ENCODE peak calls at places on chromosomes 1 and 21, in eight cellular contexts. Y is fibroblast of lung; N is AG04450; B is K562; W is neuronal stem cell; Z is CD8-positive, alpha-beta T cell; V is SJSA1; O is astrocyte. U is an unnamed sample.

GRCh38 chr1:105793541-105794146 is 1262.8 kb upstream of the PRMT6 start:
- DNase-seq in Y (no peak), N (no peak), B (peak; percentile 14), W (peak; percentile 48), Z (no peak), V (no peak), O (no peak), U (peak; percentile 6)

GRCh38 chr1:67888707-67889106 is 55.4 kb upstream of the GNG12 start:
- DNase-seq in Y (peak; percentile 94), N (no peak), B (no peak), W (peak; percentile 31), Z (no peak), V (peak; percentile 88), O (peak; percentile 92), U (no peak)

GRCh38 chr1:64497484-64497883 is 27.6 kb downstream of the CACHD1 start:
- DNase-seq in Y (peak; percentile 45), N (no peak), B (no peak), W (no peak), Z (no peak), V (no peak), O (no peak), U (peak; percentile 39)

GRCh38 chr1:3419415-3420204 is 34.9 kb upstream of the ARHGEF16 start:
- DNase-seq in Y (no peak), N (no peak), B (no peak), W (no peak), Z (no peak), V (no peak), O (no peak), U (peak; percentile 30)

GRCh38 chr1:164602480-164603093 is 43.6 kb downstream of the PBX1 start:
- DNase-seq in Y (peak; percentile 86), N (no peak), B (no peak), W (no peak), Z (no peak), V (no peak), O (peak; percentile 81), U (peak; percentile 4)

GRCh38 chr1:66022904-66023620 is 230.4 kb downstream of the PDE4B start:
- DNase-seq in Y (peak; percentile 19), N (no peak), B (no peak), W (peak; percentile 15), Z (no peak), V (no peak), O (peak; percentile 16), U (no peak)

GRCh38 chr1:197663178-197663953 is 111.9 kb downstream of the DENND1B start:
- DNase-seq in Y (peak; percentile 28), N (no peak), B (no peak), W (no peak), Z (no peak), V (no peak), O (peak; percentile 14), U (no peak)

GRCh38 chr1:183002797-183003594 is 20.2 kb upstream of the LAMC1 start:
- DNase-seq in Y (peak; percentile 25), N (no peak), B (no peak), W (no peak), Z (no peak), V (no peak), O (peak; percentile 9), U (peak; percentile 23)

GRCh38 chr1:99003911-99004269 is 771 bp downstream of the PLPPR5 start:
- DNase-seq in Y (no peak), N (no peak), B (no peak), W (no peak), Z (no peak), V (no peak), O (no peak), U (no peak)

GRCh38 chr1:15866696-15867687 is 19.5 kb downstream of the SPEN start:
- DNase-seq in Y (peak; percentile 31), N (no peak), B (no peak), W (no peak), Z (no peak), V (no peak), O (peak; percentile 33), U (no peak)

GRCh38 chr1:24896596-24897262 is 33.3 kb downstream of the RUNX3 start:
- DNase-seq in Y (no peak), N (no peak), B (no peak), W (no peak), Z (no peak), V (peak; percentile 39), O (no peak), U (no peak)

GRCh38 chr21:31198575-31198974 is 145.5 kb downstream of the TIAM1 start:
- DNase-seq in Y (peak; percentile 41), N (peak; percentile 24), B (peak; percentile 52), W (peak; percentile 37), Z (no peak), V (no peak), O (peak; percentile 23), U (no peak)

GRCh38 chr1:222225171-222225570 is 322.7 kb downstream of the HHIPL2 start:
- DNase-seq in Y (no peak), N (no peak), B (no peak), W (no peak), Z (no peak), V (no peak), O (no peak), U (no peak)

GRCh38 chr21:26982767-26983166 is 15.9 kb upstream of the ADAMTS5 start:
- DNase-seq in Y (peak; percentile 33), N (no peak), B (no peak), W (no peak), Z (no peak), V (no peak), O (peak; percentile 29), U (peak; percentile 77)

DNA sequence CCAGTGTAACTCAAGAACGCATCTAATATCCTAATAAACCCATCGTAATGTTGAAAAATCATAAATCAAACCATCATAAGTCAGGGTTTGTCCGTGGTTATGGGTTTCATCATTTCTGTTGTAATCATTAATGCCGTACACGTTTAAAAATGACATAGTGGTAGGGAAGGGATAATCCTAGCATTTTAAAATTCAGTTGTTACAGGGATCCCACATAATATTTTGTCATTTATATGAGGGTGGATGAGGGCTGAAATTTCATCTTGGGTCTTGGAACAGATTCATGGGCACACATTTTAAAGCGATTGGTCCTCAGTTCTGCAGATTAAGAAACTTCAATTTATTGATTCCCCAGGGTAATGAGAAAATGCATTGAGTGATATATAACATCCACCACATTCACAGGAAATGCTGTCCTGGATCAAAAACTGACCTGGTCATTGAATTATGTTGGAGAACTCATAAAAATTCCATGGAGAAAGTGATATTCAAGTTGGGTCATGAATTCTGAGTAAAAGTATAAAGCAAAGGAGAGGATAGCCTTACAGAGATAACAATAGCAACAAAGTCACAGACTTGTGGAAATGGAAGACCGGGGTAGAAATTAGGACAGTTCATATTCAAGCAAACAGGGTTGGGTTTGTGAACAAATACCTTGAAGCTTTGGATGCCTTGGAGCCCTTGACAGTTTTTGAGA is 1527.3 kb upstream of the TPTE start:
- DNase-seq in Y (peak; percentile 40), N (no peak), B (peak; percentile 23), W (no peak), Z (no peak), V (no peak), O (no peak), U (no peak)
- H3K9me3 ChIP-seq in Y (peaks cover 11% of the 10 kb centered on the region), N (peaks cover 45% of the 10 kb centered on the region), B (no peaks in the 10 kb centered on the region), W (peaks cover 44% of the 10 kb centered on the region), Z (no peaks in the 10 kb centered on the region), V (peaks cover 13% of the 10 kb centered on the region), O (peaks cover 33% of the 10 kb centered on the region), U (no peaks in the 10 kb centered on the region)

DNA sequence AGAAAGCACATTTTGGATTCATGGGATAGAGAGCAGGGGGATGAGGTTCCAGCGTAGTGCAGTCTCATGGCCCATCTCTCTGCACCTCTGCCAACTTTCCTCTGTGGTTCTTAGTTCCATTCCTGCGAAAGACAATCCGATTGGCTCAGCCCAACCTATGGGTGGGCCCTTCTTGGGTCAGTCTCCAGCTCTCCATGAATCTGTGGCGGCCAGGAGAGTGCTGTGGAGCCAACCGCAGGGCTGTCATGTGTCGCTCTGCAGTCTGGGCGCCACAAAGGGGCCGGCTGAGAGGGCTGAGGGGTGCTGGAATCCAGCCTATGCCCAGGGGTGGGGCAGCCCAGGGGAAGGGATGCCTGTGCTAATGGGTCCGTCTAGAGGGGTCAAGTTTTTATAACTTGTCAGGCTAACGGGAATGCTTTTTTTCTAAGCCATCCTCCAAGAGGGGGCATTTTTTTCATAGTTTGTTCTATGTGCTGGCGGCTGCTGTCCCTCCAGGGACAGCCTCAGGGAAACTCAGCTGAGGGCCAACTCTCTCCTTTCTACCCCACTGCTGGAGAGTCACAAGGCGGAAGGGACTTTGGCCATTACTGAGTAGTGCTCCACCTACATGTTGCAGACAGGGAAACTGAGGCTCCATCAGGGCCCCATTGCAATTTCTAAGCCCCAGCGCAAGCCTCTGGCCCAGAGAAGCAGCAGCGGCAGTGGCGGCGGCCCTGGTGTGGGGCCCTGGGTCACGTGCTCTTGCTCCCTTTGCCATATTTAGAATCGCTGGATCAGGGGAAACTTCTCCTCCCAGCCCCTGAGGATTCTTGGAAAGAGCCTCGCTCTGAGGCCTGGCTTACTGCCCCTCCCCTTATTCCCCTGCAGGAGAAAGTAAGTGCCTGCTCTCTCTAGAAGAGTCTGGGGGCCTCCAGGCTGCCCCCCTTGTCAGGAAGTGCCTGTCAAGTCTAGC is 23.4 kb downstream of the KCNQ4 start:
- DNase-seq in Y (no peak), N (no peak), B (peak; percentile 45), W (no peak), Z (no peak), V (no peak), O (no peak), U (no peak)
- H3K4me3 ChIP-seq in Y (no peak overlapping the region), N (no peak overlapping the region), B (no peak overlapping the region), W (no peak overlapping the region), Z (no peak overlapping the region), V (no peak overlapping the region), O (no peak overlapping the region), U (no peak overlapping the region)

GRCh38 chr1:114745351-114745750 is 12.4 kb downstream of the CSDE1 start:
- DNase-seq in Y (peak; percentile 72), N (no peak), B (no peak), W (no peak), Z (no peak), V (no peak), O (peak; percentile 65), U (no peak)

GRCh38 chr1:114746450-114747121 is 11.2 kb downstream of the CSDE1 start:
- DNase-seq in Y (no peak), N (no peak), B (no peak), W (no peak), Z (no peak), V (no peak), O (no peak), U (no peak)

GRCh38 chr1:114753143-114753542 is 4.6 kb downstream of the CSDE1 start:
- DNase-seq in Y (no peak), N (no peak), B (no peak), W (no peak), Z (no peak), V (no peak), O (no peak), U (no peak)

GRCh38 chr1:114750780-114751179 is 7.0 kb downstream of the CSDE1 start:
- DNase-seq in Y (peak; percentile 13), N (no peak), B (no peak), W (no peak), Z (no peak), V (no peak), O (peak; percentile 11), U (no peak)

DNA sequence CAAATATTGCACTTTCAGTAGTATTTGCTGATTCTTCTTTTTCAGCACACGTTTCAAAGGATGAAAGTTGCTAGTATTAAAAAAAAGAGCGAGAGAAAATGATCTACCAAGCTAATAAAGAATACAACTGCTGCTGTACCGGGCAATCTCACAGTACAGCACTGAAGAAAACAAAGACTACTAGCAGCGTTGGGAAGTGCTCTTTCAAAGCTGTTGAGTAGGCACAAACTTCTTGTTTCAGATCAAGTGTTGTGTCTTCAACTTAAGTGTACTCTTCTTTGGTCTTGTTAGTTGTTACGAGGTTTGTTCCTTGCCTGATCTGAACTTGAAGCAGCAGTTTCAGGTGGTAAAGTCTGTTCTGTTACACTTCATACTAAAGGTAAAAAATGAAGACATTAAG is 7.9 kb downstream of the CSDE1 start:
- DNase-seq in Y (no peak), N (no peak), B (no peak), W (no peak), Z (no peak), V (no peak), O (no peak), U (no peak)
- H3K27me3 ChIP-seq in Y (no peaks in the 10 kb centered on the region), N (no peaks in the 10 kb centered on the region), B (no peaks in the 10 kb centered on the region), W (no peaks in the 10 kb centered on the region), Z (no peaks in the 10 kb centered on the region), V (no peaks in the 10 kb centered on the region), O (no peaks in the 10 kb centered on the region), U (no peaks in the 10 kb centered on the region)

GRCh38 chr21:41736423-41736822 is 30.4 kb downstream of the RIPK4 start:
- DNase-seq in Y (no peak), N (no peak), B (no peak), W (no peak), Z (no peak), V (no peak), O (no peak), U (no peak)
- H3K9me3 ChIP-seq in Y (no peaks in the 10 kb centered on the region), N (peaks cover 26% of the 10 kb centered on the region), B (no peaks in the 10 kb centered on the region), W (peaks cover 8% of the 10 kb centered on the region), Z (no peaks in the 10 kb centered on the region), V (no peaks in the 10 kb centered on the region), O (peaks cover 10% of the 10 kb centered on the region), U (peaks cover 20% of the 10 kb centered on the region)